ENCODE peak calls at places on chromosomes 3 and 15, in six cellular contexts. F is GM23248, Z is SK-N-SH, L is OCI-LY7, J is PC-3, T is neural progenitor cell. V is an unnamed sample.

GRCh38 chr3:156761007-156761406 is 65.1 kb upstream of the LEKR1 start:
- DNase-seq in T (peak; percentile 52), L (no peak), F (no peak), J (no peak), Z (no peak), V (no peak)

GRCh38 chr15:70308011-70308761 is 210.5 kb upstream of the TLE3 start:
- DNase-seq in J (no peak), F (no peak), L (no peak), Z (no peak), T (no peak), V (no peak)

GRCh38 chr3:11784962-11785361 is 61.7 kb downstream of the TAMM41 start:
- DNase-seq in L (peak; percentile 14), T (no peak), F (no peak), Z (peak; percentile 39), J (no peak), V (no peak)

GRCh38 chr15:67977690-67978089 is 76.4 kb upstream of the PIAS1 start:
- DNase-seq in Z (no peak), L (no peak), T (no peak), J (no peak), F (no peak), V (no peak)

GRCh38 chr3:40973141-40973540 is 226.2 kb upstream of the CTNNB1 start:
- DNase-seq in L (no peak), T (no peak), J (no peak), F (no peak), Z (no peak), V (no peak)

GRCh38 chr3:136802481-136802996 is 16.4 kb upstream of the SLC35G2 start:
- DNase-seq in J (peak; percentile 12), F (peak; percentile 48), L (no peak), T (no peak), Z (no peak), V (no peak)

GRCh38 chr3:45890405-45890804 is 4.1 kb downstream of the CCR9 start:
- DNase-seq in T (no peak), L (peak; percentile 25), J (peak; percentile 44), Z (no peak), F (no peak), V (peak; percentile 34)

GRCh38 chr3:126982522-126983175 is at the start of gene PLXNA1:
- DNase-seq in T (peak; percentile 92), L (peak; percentile 87), J (peak; percentile 77), Z (peak; percentile 97), F (peak; percentile 91), V (peak; percentile 88)

GRCh38 chr15:84821501-84822021 is 4.4 kb downstream of the ALPK3 start:
- DNase-seq in T (no peak), F (no peak), L (peak; percentile 16), J (no peak), Z (no peak), V (no peak)

GRCh38 chr3:34258271-34259015 is 460.0 kb downstream of the PDCD6IP start:
- DNase-seq in Z (no peak), T (no peak), J (no peak), F (no peak), L (no peak), V (no peak)

GRCh38 chr3:123750659-123751420 is 133.3 kb downstream of the MYLK start:
- DNase-seq in L (no peak), J (peak; percentile 95), F (peak; percentile 92), T (no peak), Z (no peak), V (peak; percentile 45)

GRCh38 chr3:54034971-54035370 is 87.4 kb upstream of the CACNA2D3 start:
- DNase-seq in J (no peak), L (no peak), F (no peak), T (no peak), Z (no peak), V (no peak)

GRCh38 chr15:85878866-85879265 is 84.1 kb upstream of the KLHL25 start:
- DNase-seq in L (no peak), T (no peak), J (peak; percentile 29), F (no peak), Z (no peak), V (no peak)

GRCh38 chr3:181278468-181279238 is 289.1 kb upstream of the DNAJC19 start:
- DNase-seq in L (peak; percentile 25), Z (peak; percentile 31), T (peak; percentile 42), F (no peak), J (no peak), V (no peak)

GRCh38 chr3:144045766-144046165 is 74.1 kb downstream of the DIPK2A start:
- DNase-seq in F (peak; percentile 6), J (peak; percentile 10), T (no peak), Z (no peak), L (no peak), V (no peak)

DNA sequence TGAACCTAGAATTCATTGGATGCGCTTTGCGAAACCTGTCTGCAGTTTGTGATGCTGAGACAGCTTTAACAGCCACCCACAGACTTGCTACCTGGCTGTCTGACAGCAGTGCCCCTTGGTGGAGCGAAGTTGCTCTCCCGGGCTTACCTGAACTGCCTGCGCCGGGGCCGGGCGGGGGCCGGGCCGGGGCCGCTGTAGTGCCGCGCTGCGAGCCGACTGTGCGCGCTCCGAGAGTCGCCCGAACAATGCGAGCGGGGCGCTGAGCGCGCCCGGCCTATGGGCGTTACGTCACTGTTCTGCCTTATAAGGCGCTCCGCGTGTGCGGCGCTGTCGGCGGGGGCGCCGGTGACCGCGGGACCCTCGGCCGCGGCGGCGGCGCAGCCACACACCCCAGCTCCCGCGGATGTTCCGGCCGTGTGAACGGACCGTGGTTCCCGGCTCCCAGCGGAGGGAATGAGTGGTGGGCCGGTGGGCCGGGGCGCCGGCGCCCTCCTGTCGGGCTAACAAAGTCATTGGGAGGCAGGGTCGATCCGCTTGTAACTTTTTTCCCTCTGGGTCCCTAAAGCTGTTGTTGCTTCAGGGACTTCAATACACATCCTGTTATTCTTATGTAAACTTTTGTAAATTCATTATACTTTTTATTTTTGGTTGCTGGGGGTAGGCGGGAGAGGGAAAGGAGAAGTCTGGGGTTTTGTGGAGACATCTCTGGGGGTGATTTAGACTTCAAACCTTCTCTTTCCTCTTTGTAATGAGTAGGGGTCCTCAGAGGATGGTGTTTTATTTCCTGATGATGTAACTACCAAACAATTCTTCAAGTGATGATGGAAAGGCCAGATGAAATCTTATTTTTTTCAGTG is 58.5 kb downstream of the CMSS1 start:
- DNase-seq in J (no peak), L (no peak), T (peak; percentile 97), Z (peak; percentile 88), F (peak; percentile 93), V (peak; percentile 94)
- H3K4me1 ChIP-seq in J (peaks cover 14% of the 10 kb centered on the region), L (no peaks in the 10 kb centered on the region), T (peaks cover 9% of the 10 kb centered on the region), Z (peaks cover 21% of the 10 kb centered on the region), F (peaks cover 44% of the 10 kb centered on the region), V (peaks cover 8% of the 10 kb centered on the region)

GRCh38 chr15:74408385-74408784 is 25.4 kb downstream of the SEMA7A start:
- DNase-seq in J (no peak), Z (no peak), F (no peak), L (no peak), T (no peak), V (no peak)
- TF ChIP-seq EZH2phosphoT487 in J (no peak), Z (no peak), F (no peak), L (no peak), T (no peak), V (no peak)

GRCh38 chr15:96416218-96416933 is 85.9 kb downstream of the NR2F2 start:
- DNase-seq in F (no peak), T (peak; percentile 63), L (no peak), J (no peak), Z (no peak), V (no peak)
- H3K4me3 ChIP-seq in F (peak overlapping the region; percentile 1), T (peak overlapping the region; percentile 41), L (no peak overlapping the region), J (no peak overlapping the region), Z (no peak overlapping the region), V (peak overlapping the region; percentile 20)

GRCh38 chr3:5020262-5020722 is 41.1 kb downstream of the BHLHE40 start:
- DNase-seq in J (no peak), Z (no peak), L (no peak), T (no peak), F (no peak), V (no peak)

GRCh38 chr3:5021571-5022092 is 42.4 kb downstream of the BHLHE40 start:
- DNase-seq in J (peak; percentile 96), T (no peak), L (no peak), Z (no peak), F (peak; percentile 92), V (no peak)

GRCh38 chr3:5017953-5018531 is 38.8 kb downstream of the BHLHE40 start:
- DNase-seq in J (peak; percentile 64), Z (no peak), F (peak; percentile 88), L (no peak), T (peak; percentile 53), V (peak; percentile 39)

GRCh38 chr3:5021116-5021515 is 41.9 kb downstream of the BHLHE40 start:
- DNase-seq in T (no peak), J (no peak), Z (no peak), L (no peak), F (no peak), V (no peak)

DNA sequence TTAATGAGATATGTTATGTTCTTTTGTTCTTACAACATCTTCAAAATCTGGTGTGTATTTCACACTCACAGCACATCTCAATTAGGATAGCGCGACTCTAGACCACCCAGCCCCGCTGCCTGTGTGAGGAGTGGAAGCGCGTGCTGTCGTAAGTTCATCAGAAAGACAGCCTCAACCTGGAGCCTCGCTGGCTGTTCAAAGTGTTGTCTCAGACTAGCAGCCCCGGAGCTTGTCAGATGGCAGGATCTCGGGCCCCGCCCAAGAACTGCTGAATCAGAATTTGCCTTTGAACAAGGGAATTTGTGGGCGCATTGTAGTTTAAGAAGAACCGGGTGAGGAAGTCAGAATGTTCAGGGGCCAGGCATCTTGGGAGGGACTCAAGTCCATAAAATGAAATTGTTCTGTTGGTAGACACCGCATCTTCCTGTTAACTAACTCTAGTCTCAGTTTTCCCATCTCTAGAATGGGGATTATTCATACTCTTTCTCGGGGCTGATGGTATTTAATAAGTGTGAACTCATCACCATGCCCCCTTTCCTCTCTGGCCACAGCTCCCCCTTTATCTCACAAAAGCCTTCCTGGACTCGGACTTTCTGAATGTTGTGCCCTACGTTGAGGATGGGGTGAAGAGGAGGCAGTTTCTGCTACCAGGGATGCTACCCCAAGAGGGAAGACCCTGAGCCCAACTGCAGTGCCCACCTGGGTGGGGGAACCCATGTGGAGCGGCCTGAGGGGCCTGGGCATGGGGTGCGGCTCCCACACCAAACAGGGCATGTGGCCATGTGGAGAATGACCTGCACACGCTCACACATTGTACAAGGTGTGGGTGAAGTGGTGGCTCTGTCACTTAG is 40.4 kb downstream of the BHLHE40 start:
- DNase-seq in J (no peak), L (no peak), F (peak; percentile 68), T (no peak), Z (no peak), V (no peak)
- H3K4me1 ChIP-seq in J (peaks cover 67% of the 10 kb centered on the region), L (peaks cover 10% of the 10 kb centered on the region), F (peaks cover 66% of the 10 kb centered on the region), T (peaks cover 17% of the 10 kb centered on the region), Z (peaks cover 16% of the 10 kb centered on the region), V (peaks cover 21% of the 10 kb centered on the region)

GRCh38 chr3:160685144-160685766 is 8.3 kb downstream of the ARL14 start:
- DNase-seq in L (no peak), T (no peak), J (peak; percentile 57), Z (peak; percentile 10), F (peak; percentile 36), V (no peak)
- TF ChIP-seq EZH2phosphoT487 in L (no peak), T (no peak), J (no peak), Z (no peak), F (no peak), V (no peak)

GRCh38 chr15:83713242-83713641 is 59.3 kb downstream of the ADAMTSL3 start:
- DNase-seq in J (no peak), L (no peak), F (no peak), Z (no peak), T (no peak), V (no peak)

GRCh38 chr15:83709246-83709645 is 55.3 kb downstream of the ADAMTSL3 start:
- DNase-seq in L (no peak), Z (no peak), J (peak; percentile 80), F (peak; percentile 44), T (no peak), V (no peak)

GRCh38 chr15:83710452-83710851 is 56.5 kb downstream of the ADAMTSL3 start:
- DNase-seq in T (no peak), J (peak; percentile 34), F (no peak), L (no peak), Z (no peak), V (no peak)

GRCh38 chr15:83708328-83708727 is 54.4 kb downstream of the ADAMTSL3 start:
- DNase-seq in F (no peak), J (peak; percentile 71), Z (no peak), T (no peak), L (no peak), V (no peak)

GRCh38 chr15:83709813-83710212 is 55.9 kb downstream of the ADAMTSL3 start:
- DNase-seq in Z (no peak), J (no peak), L (no peak), F (no peak), T (no peak), V (no peak)
- H3K4me3 ChIP-seq in Z (no peak overlapping the region), J (no peak overlapping the region), L (no peak overlapping the region), F (no peak overlapping the region), T (no peak overlapping the region), V (no peak overlapping the region)